ENCODE peak calls at places on chromosome 3, in five cellular contexts. L is A549, D is SK-N-SH, V is IMR-90, R is K562. J is an unnamed sample.

GRCh38 chr3:8164145-8164544 is 337.5 kb upstream of the LMCD1 start:
- DNase-seq in R (no peak), D (no peak), V (no peak), L (no peak), J (no peak)

GRCh38 chr3:153667341-153667740 is 453.8 kb upstream of the ARHGEF26 start:
- DNase-seq in R (no peak), L (no peak), V (peak), D (no peak), J (no peak)

GRCh38 chr3:28745904-28746617 is 397.4 kb upstream of the AZI2 start:
- DNase-seq in D (peak), L (no peak), V (no peak), R (no peak), J (no peak)

GRCh38 chr3:71062037-71062919 is 521.2 kb downstream of the FOXP1 start:
- DNase-seq in V (peak), R (no peak), L (no peak), D (no peak), J (no peak)

GRCh38 chr3:40044487-40044886 is 235.1 kb downstream of the MYRIP start:
- DNase-seq in V (no peak), L (no peak), D (no peak), R (no peak), J (no peak)

GRCh38 chr3:132867956-132868355 is 145.7 kb upstream of the NPHP3 start:
- DNase-seq in L (no peak), R (no peak), V (peak), D (no peak), J (no peak)

GRCh38 chr3:126434264-126434590 is 39.5 kb downstream of the CFAP100 start:
- DNase-seq in V (no peak), R (no peak), L (no peak), D (no peak), J (no peak)

GRCh38 chr3:66431494-66431893 is 69.3 kb downstream of the LRIG1 start:
- DNase-seq in V (peak), R (no peak), L (no peak), D (no peak), J (no peak)

GRCh38 chr3:100042144-100042543 is 72.2 kb downstream of the FILIP1L start:
- DNase-seq in V (peak), R (no peak), L (no peak), D (peak), J (no peak)

GRCh38 chr3:40780341-40780800 is 255.6 kb downstream of the ZNF621 start:
- DNase-seq in V (no peak), L (no peak), R (no peak), D (no peak), J (no peak)

GRCh38 chr3:46861293-46861995 is 1.8 kb downstream of the MYL3 start:
- DNase-seq in V (no peak), D (no peak), R (no peak), L (no peak), J (no peak)
- TF ChIP-seq RCOR1 in V (no peak), D (no peak), R (no peak), L (no peak), J (no peak)

GRCh38 chr3:144879701-144880100 is 908.1 kb downstream of the DIPK2A start:
- DNase-seq in R (no peak), L (no peak), V (no peak), D (no peak), J (no peak)

GRCh38 chr3:144877356-144877755 is 905.7 kb downstream of the DIPK2A start:
- DNase-seq in R (no peak), L (no peak), V (no peak), D (no peak), J (no peak)

GRCh38 chr3:144875251-144875650 is 903.6 kb downstream of the DIPK2A start:
- DNase-seq in V (no peak), D (no peak), R (no peak), L (no peak), J (no peak)
- TF ChIP-seq RCOR1 in V (no peak), D (no peak), R (no peak), L (no peak), J (no peak)

DNA sequence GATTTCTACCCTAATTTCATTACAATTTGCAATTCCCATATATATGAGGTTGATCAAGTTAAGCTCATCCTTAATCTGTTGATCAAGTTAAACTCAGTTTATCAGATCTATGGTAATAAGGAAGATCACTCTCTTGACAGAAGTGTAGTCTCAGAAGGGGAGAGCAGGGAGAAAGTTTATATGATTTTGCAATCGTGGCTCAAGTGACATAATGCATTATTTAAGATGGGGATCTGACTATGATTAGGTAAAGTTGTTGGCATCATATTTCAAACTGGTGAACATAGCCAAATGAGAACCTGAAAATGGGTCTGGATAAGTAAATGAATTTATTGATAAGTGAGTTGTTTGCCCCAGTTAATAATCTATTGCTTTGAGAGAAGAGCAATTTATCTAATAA is 995.3 kb downstream of the OTOL1 start:
- DNase-seq in V (peak), D (no peak), R (no peak), L (no peak), J (no peak)
- TF ChIP-seq RCOR1 in V (no peak), D (no peak), R (no peak), L (no peak), J (no peak)

GRCh38 chr3:38327335-38328009 is 19.1 kb upstream of the XYLB start:
- DNase-seq in V (peak), L (no peak), D (no peak), R (peak), J (no peak)
- TF ChIP-seq RCOR1 in V (no peak), L (no peak), D (no peak), R (no peak), J (no peak)

DNA sequence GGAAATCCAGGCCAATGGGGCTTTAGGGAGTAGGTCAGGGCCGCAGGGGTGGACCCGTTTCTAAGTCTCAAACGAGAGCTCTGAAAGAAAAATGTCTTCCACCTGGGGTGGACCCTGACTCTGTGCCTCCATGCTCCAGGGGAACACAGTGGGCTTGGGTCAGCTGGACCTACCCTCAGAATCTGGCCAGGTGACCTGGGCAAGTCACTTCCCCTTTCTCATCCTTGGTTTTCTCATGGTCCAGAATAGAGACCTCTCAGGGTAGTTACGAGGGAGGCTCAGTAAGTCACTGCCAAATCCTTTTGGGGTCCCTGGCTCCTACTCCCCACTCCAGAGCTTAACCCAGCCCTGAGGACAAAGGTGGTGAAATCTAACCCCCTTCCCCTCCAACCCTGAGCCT is 25.8 kb downstream of the EFCAB12 start:
- DNase-seq in R (no peak), D (no peak), L (no peak), V (no peak), J (no peak)
- TF ChIP-seq RCOR1 in R (no peak), D (no peak), L (no peak), V (no peak), J (no peak)

GRCh38 chr3:106428565-106428994 is 559.8 kb upstream of the CBLB start:
- DNase-seq in D (peak), R (no peak), V (peak), L (peak), J (no peak)
- TF ChIP-seq RCOR1 in D (no peak), R (no peak), V (peak), L (no peak), J (no peak)

DNA sequence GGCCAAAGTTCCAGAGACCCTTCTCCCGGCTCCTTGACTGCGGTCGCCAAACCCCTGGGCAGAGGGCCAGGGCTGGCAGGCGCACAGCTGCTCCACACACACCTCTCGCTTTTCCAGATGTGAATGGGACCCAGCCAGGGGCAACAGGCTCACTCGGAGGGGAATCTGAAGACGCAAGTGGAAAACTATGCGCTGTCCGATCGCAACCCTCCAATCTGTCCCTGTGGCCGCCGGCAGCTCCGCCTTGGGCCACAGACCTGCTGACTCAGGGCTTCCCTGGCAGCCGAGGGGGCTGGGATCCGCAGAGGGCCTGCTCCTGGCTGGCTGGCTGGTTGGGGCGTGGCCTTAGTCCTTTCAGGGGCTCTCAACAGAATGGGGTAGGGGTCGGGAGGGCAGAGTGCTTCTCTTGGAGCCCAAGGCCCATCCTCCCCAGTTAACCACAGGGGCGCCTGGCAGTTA is 54.0 kb downstream of the IQSEC1 start:
- DNase-seq in D (peak), R (peak), V (peak), L (no peak), J (no peak)
- TF ChIP-seq RCOR1 in D (peak), R (no peak), V (no peak), L (no peak), J (no peak)

J was measured in GM12878.